ENCODE peak calls at places on chromosomes 5 and 9, in seven cellular contexts. One of them, this sample, is unnamed.

GRCh38 chr5:17184596-17184995 is 32.8 kb upstream of the BASP1 start:
- DNase-seq in lung: no peak
- DNase-seq in transverse colon: no peak
- DNase-seq in A549: no peak
- DNase-seq in colonic mucosa: no peak
- DNase-seq in psoas muscle: no peak
- DNase-seq in HCT116: no peak
- DNase-seq in this sample: peak; percentile 25

GRCh38 chr5:174245506-174245905 is 200.0 kb downstream of the NSG2 start:
- DNase-seq in lung: no peak
- DNase-seq in transverse colon: no peak
- DNase-seq in A549: no peak
- DNase-seq in colonic mucosa: no peak
- DNase-seq in psoas muscle: no peak
- DNase-seq in HCT116: no peak
- DNase-seq in this sample: peak; percentile 20

GRCh38 chr9:88995627-88996026 is 4.4 kb downstream of the S1PR3 start:
- DNase-seq in lung: no peak
- DNase-seq in transverse colon: no peak
- DNase-seq in A549: no peak
- DNase-seq in colonic mucosa: no peak
- DNase-seq in psoas muscle: no peak
- DNase-seq in HCT116: no peak
- DNase-seq in this sample: no peak

GRCh38 chr5:6540111-6540830 is 91.6 kb downstream of the UBE2QL1 start:
- DNase-seq in lung: no peak
- DNase-seq in transverse colon: no peak
- DNase-seq in A549: no peak
- DNase-seq in colonic mucosa: peak; percentile 2
- DNase-seq in psoas muscle: no peak
- DNase-seq in HCT116: no peak
- DNase-seq in this sample: no peak

GRCh38 chr5:127564002-127564769 is 46.7 kb downstream of the PRRC1 start:
- DNase-seq in lung: peak; percentile 39
- DNase-seq in transverse colon: peak; percentile 36
- DNase-seq in A549: peak; percentile 65
- DNase-seq in colonic mucosa: peak; percentile 62
- DNase-seq in psoas muscle: no peak
- DNase-seq in HCT116: peak; percentile 48
- DNase-seq in this sample: peak; percentile 56

GRCh38 chr5:65760504-65761275 is 38.7 kb downstream of the NLN start:
- DNase-seq in lung: no peak
- DNase-seq in transverse colon: peak; percentile 52
- DNase-seq in A549: peak; percentile 11
- DNase-seq in colonic mucosa: peak; percentile 26
- DNase-seq in psoas muscle: no peak
- DNase-seq in HCT116: no peak
- DNase-seq in this sample: peak; percentile 70

GRCh38 chr5:1437452-1437851 is 7.8 kb downstream of the SLC6A3 start:
- DNase-seq in lung: no peak
- DNase-seq in transverse colon: peak; percentile 23
- DNase-seq in A549: peak; percentile 41
- DNase-seq in colonic mucosa: peak; percentile 41
- DNase-seq in psoas muscle: no peak
- DNase-seq in HCT116: peak; percentile 4
- DNase-seq in this sample: no peak

GRCh38 chr9:76891279-76891678 is 14.6 kb downstream of the PRUNE2 start:
- DNase-seq in lung: no peak
- DNase-seq in transverse colon: no peak
- DNase-seq in A549: no peak
- DNase-seq in colonic mucosa: no peak
- DNase-seq in psoas muscle: no peak
- DNase-seq in HCT116: no peak
- DNase-seq in this sample: no peak

GRCh38 chr5:149279651-149280050 is 8.0 kb downstream of the AFAP1L1 start:
- DNase-seq in lung: no peak
- DNase-seq in transverse colon: no peak
- DNase-seq in A549: no peak
- DNase-seq in colonic mucosa: no peak
- DNase-seq in psoas muscle: no peak
- DNase-seq in HCT116: no peak
- DNase-seq in this sample: no peak

GRCh38 chr5:98775962-98776687 is 2.7 kb downstream of the RGMB start:
- DNase-seq in lung: no peak
- DNase-seq in transverse colon: no peak
- DNase-seq in A549: no peak
- DNase-seq in colonic mucosa: no peak
- DNase-seq in psoas muscle: no peak
- DNase-seq in HCT116: no peak
- DNase-seq in this sample: peak; percentile 91

GRCh38 chr5:6236170-6236793 is 142.1 kb downstream of the MED10 start:
- DNase-seq in lung: no peak
- DNase-seq in transverse colon: no peak
- DNase-seq in A549: no peak
- DNase-seq in colonic mucosa: no peak
- DNase-seq in psoas muscle: no peak
- DNase-seq in HCT116: no peak
- DNase-seq in this sample: no peak

GRCh38 chr5:119327018-119327417 is 28.8 kb upstream of the TNFAIP8 start:
- DNase-seq in lung: no peak
- DNase-seq in transverse colon: peak; percentile 20
- DNase-seq in A549: no peak
- DNase-seq in colonic mucosa: no peak
- DNase-seq in psoas muscle: no peak
- DNase-seq in HCT116: no peak
- DNase-seq in this sample: no peak

GRCh38 chr5:80481019-80481893 is 6.6 kb upstream of the FAM151B start:
- DNase-seq in lung: peak; percentile 49
- DNase-seq in transverse colon: peak; percentile 40
- DNase-seq in A549: peak; percentile 63
- DNase-seq in colonic mucosa: peak; percentile 60
- DNase-seq in psoas muscle: no peak
- DNase-seq in HCT116: peak; percentile 38
- DNase-seq in this sample: peak; percentile 65

GRCh38 chr5:171390883-171391677 is 3.4 kb downstream of the NPM1 start:
- DNase-seq in lung: no peak
- DNase-seq in transverse colon: no peak
- DNase-seq in A549: no peak
- DNase-seq in colonic mucosa: no peak
- DNase-seq in psoas muscle: no peak
- DNase-seq in HCT116: no peak
- DNase-seq in this sample: no peak

GRCh38 chr9:122158202-122158601 is 1.4 kb downstream of the NDUFA8 start:
- DNase-seq in lung: no peak
- DNase-seq in transverse colon: peak; percentile 26
- DNase-seq in A549: peak; percentile 78
- DNase-seq in colonic mucosa: peak; percentile 21
- DNase-seq in psoas muscle: no peak
- DNase-seq in HCT116: peak; percentile 70
- DNase-seq in this sample: peak; percentile 34

GRCh38 chr5:153372433-153373167 is 117.9 kb upstream of the GRIA1 start:
- DNase-seq in lung: no peak
- DNase-seq in transverse colon: no peak
- DNase-seq in A549: no peak
- DNase-seq in colonic mucosa: no peak
- DNase-seq in psoas muscle: no peak
- DNase-seq in HCT116: no peak
- DNase-seq in this sample: no peak

GRCh38 chr9:82923410-82924242 is 139.3 kb downstream of the RASEF start:
- DNase-seq in lung: no peak
- DNase-seq in transverse colon: no peak
- DNase-seq in A549: no peak
- DNase-seq in colonic mucosa: no peak
- DNase-seq in psoas muscle: no peak
- DNase-seq in HCT116: no peak
- DNase-seq in this sample: peak; percentile 32

GRCh38 chr9:105021917-105022316 is 94.0 kb upstream of the ABCA1 start:
- DNase-seq in lung: no peak
- DNase-seq in transverse colon: no peak
- DNase-seq in A549: no peak
- DNase-seq in colonic mucosa: no peak
- DNase-seq in psoas muscle: no peak
- DNase-seq in HCT116: no peak
- DNase-seq in this sample: no peak

GRCh38 chr5:93886917-93887361 is 145.5 kb upstream of the POU5F2 start:
- DNase-seq in lung: no peak
- DNase-seq in transverse colon: no peak
- DNase-seq in A549: no peak
- DNase-seq in colonic mucosa: no peak
- DNase-seq in psoas muscle: no peak
- DNase-seq in HCT116: no peak
- DNase-seq in this sample: peak; percentile 56

GRCh38 chr9:1050125-1050895 is at the start of gene DMRT2:
- DNase-seq in lung: peak; percentile 87
- DNase-seq in transverse colon: peak; percentile 93
- DNase-seq in A549: peak; percentile 85
- DNase-seq in colonic mucosa: peak; percentile 96
- DNase-seq in psoas muscle: peak; percentile 95
- DNase-seq in HCT116: peak; percentile 0
- DNase-seq in this sample: peak; percentile 48

GRCh38 chr5:23164971-23165370 is 311.8 kb upstream of the CDH12 start:
- DNase-seq in lung: no peak
- DNase-seq in transverse colon: no peak
- DNase-seq in A549: no peak
- DNase-seq in colonic mucosa: no peak
- DNase-seq in psoas muscle: no peak
- DNase-seq in HCT116: no peak
- DNase-seq in this sample: no peak

GRCh38 chr5:137075163-137075970 is 423.8 kb downstream of the SPOCK1 start:
- DNase-seq in lung: peak; percentile 80
- DNase-seq in transverse colon: peak; percentile 74
- DNase-seq in A549: peak; percentile 77
- DNase-seq in colonic mucosa: peak; percentile 82
- DNase-seq in psoas muscle: peak; percentile 34
- DNase-seq in HCT116: peak; percentile 69
- DNase-seq in this sample: no peak
- TF ChIP-seq CTCF in lung: peak; percentile 7
- TF ChIP-seq CTCF in transverse colon: peak; percentile 50
- TF ChIP-seq CTCF in A549: peak; percentile 70
- TF ChIP-seq CTCF in colonic mucosa: peak; percentile 61
- TF ChIP-seq CTCF in psoas muscle: peak; percentile 20
- TF ChIP-seq CTCF in HCT116: peak; percentile 93
- TF ChIP-seq CTCF in this sample: peak; percentile 65

GRCh38 chr9:134203224-134203623 is 38.9 kb upstream of the RNU6ATAC start:
- DNase-seq in lung: no peak
- DNase-seq in transverse colon: no peak
- DNase-seq in A549: no peak
- DNase-seq in colonic mucosa: no peak
- DNase-seq in psoas muscle: no peak
- DNase-seq in HCT116: no peak
- DNase-seq in this sample: no peak
- H3K4me3 ChIP-seq in lung: no peak overlapping the region
- H3K4me3 ChIP-seq in transverse colon: no peak overlapping the region
- H3K4me3 ChIP-seq in A549: no peak overlapping the region
- H3K4me3 ChIP-seq in colonic mucosa: no peak overlapping the region
- H3K4me3 ChIP-seq in psoas muscle: no peak overlapping the region
- H3K4me3 ChIP-seq in HCT116: no peak overlapping the region
- H3K4me3 ChIP-seq in this sample: no peak overlapping the region

GRCh38 chr5:131974622-131974955 is 29.1 kb upstream of the MEIKIN start:
- DNase-seq in lung: no peak
- DNase-seq in transverse colon: no peak
- DNase-seq in A549: no peak
- DNase-seq in colonic mucosa: no peak
- DNase-seq in psoas muscle: no peak
- DNase-seq in HCT116: no peak
- DNase-seq in this sample: no peak

GRCh38 chr5:131974956-131975726 is 29.7 kb upstream of the MEIKIN start:
- DNase-seq in lung: no peak
- DNase-seq in transverse colon: no peak
- DNase-seq in A549: no peak
- DNase-seq in colonic mucosa: no peak
- DNase-seq in psoas muscle: no peak
- DNase-seq in HCT116: no peak
- DNase-seq in this sample: no peak

GRCh38 chr5:131979816-131980215 is 31.6 kb downstream of the ACSL6 start:
- DNase-seq in lung: no peak
- DNase-seq in transverse colon: no peak
- DNase-seq in A549: no peak
- DNase-seq in colonic mucosa: no peak
- DNase-seq in psoas muscle: no peak
- DNase-seq in HCT116: no peak
- DNase-seq in this sample: no peak

GRCh38 chr5:131976414-131977211 is 31.1 kb upstream of the MEIKIN start:
- DNase-seq in lung: no peak
- DNase-seq in transverse colon: no peak
- DNase-seq in A549: no peak
- DNase-seq in colonic mucosa: no peak
- DNase-seq in psoas muscle: no peak
- DNase-seq in HCT116: no peak
- DNase-seq in this sample: no peak

DNA sequence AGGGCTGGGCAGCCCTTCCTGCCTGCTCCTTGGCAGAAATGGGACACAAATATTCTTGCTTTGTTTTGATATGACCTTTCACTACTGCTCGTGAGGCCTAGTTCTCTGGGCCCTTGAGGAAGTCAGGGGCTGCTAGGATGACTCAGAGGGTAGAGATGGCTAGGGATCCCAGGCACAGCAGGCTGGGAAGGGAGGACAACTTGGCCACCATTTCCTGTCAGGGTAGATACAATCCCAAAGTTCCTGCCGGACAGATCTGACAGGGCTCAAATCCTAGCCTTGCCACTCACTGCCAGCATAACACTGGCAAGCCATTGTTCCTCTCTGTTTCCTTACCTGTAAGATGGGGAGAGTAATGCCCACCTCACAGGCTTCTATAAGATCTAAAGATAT is 31.7 kb upstream of the MEIKIN start:
- DNase-seq in lung: no peak
- DNase-seq in transverse colon: no peak
- DNase-seq in A549: no peak
- DNase-seq in colonic mucosa: no peak
- DNase-seq in psoas muscle: no peak
- DNase-seq in HCT116: no peak
- DNase-seq in this sample: no peak
- TF ChIP-seq CTCF in lung: no peak
- TF ChIP-seq CTCF in transverse colon: no peak
- TF ChIP-seq CTCF in A549: no peak
- TF ChIP-seq CTCF in colonic mucosa: no peak
- TF ChIP-seq CTCF in psoas muscle: no peak
- TF ChIP-seq CTCF in HCT116: no peak
- TF ChIP-seq CTCF in this sample: no peak

DNA sequence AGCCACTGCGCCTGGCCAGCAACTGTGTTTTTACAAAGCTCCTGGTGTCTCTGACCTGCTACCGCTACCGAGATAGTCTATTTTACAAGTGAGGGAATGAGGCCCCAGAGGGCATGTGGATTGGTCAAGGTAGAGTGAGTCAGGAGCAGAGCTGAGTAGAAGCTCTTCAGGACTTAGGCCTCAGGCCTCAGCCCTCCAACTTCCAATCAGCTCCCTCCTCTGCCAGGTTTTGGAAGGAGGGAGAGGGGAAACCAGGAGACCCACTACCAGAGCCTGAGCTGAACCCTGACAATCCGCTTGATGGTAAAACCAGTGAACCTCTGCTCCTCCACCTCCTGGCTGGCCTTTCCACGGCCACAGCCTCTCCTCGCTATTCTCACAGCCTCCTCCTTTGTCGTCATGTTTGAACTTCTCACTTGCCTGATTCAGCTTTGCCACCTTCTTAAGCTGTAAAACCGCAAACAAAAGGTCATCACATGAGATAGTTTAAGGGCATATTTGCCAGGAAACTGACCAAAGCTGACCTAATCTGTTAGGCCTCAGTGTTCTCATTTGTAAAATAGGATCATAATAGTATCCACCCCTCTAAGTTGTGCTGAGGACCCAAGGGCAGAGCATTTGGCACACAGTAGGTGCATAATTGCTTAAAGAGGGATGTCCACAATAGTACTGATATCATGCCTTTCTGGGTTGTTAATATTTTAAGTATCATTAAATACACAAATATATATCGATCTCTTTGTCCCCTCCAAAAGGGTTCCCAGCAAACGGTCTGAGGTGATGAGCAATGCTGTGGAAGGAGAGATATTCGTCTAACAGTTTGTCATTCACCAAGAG is 1.7 kb downstream of the TRAF1 start:
- DNase-seq in lung: no peak
- DNase-seq in transverse colon: no peak
- DNase-seq in A549: no peak
- DNase-seq in colonic mucosa: no peak
- DNase-seq in psoas muscle: no peak
- DNase-seq in HCT116: no peak
- DNase-seq in this sample: no peak
- H3K4me3 ChIP-seq in lung: no peak overlapping the region
- H3K4me3 ChIP-seq in transverse colon: no peak overlapping the region
- H3K4me3 ChIP-seq in A549: no peak overlapping the region
- H3K4me3 ChIP-seq in colonic mucosa: no peak overlapping the region
- H3K4me3 ChIP-seq in psoas muscle: no peak overlapping the region
- H3K4me3 ChIP-seq in HCT116: no peak overlapping the region
- H3K4me3 ChIP-seq in this sample: no peak overlapping the region